ENCODE peak calls at places on chromosomes 13 and 19, in nine cellular contexts. P, K, A, N, E, Y, Z, X and W are unnamed samples. For H3K4me1, the result is how much of the 10 kb centered on the place peaks cover.

GRCh38 chr19:1954547-1954946 is 13.6 kb downstream of the CSNK1G2 start:
- DNase-seq in N (no peak), E (no peak), P (no peak), Y (no peak), Z (no peak), K (no peak), X (no peak), A (no peak), W (no peak)

GRCh38 chr19:39603825-39604224 is 1.5 kb downstream of the LGALS13 start:
- DNase-seq in K (no peak), N (no peak), A (no peak), P (no peak), E (no peak), X (no peak), Y (no peak), Z (no peak), W (no peak)

GRCh38 chr13:90416519-90416918 is 931.0 kb upstream of the MIR17HG start:
- DNase-seq in N (no peak), X (no peak), Y (no peak), E (no peak), A (no peak), K (no peak), P (no peak), Z (no peak), W (no peak)

GRCh38 chr19:56905616-56906015 is 65.1 kb upstream of the PEG3 start:
- DNase-seq in K (no peak), E (no peak), A (no peak), N (no peak), P (no peak), Y (no peak), X (no peak), Z (no peak), W (no peak)

GRCh38 chr19:19563348-19563848 is 25.3 kb downstream of the CILP2 start:
- DNase-seq in Z (no peak), Y (no peak), A (no peak), E (no peak), X (no peak), P (no peak), K (no peak), N (no peak), W (no peak)

GRCh38 chr13:40662866-40663265 is 3.6 kb downstream of the FOXO1 start:
- DNase-seq in P (no peak), K (no peak), A (no peak), Y (no peak), E (no peak), Z (no peak), X (no peak), N (no peak), W (no peak)

GRCh38 chr13:44364601-44365000 is 9.0 kb upstream of the SERP2 start:
- DNase-seq in N (no peak), Z (no peak), X (no peak), P (no peak), A (no peak), Y (no peak), E (no peak), K (no peak), W (no peak)

GRCh38 chr13:60311527-60311926 is 85.5 kb upstream of the TDRD3 start:
- DNase-seq in Y (no peak), P (no peak), Z (no peak), N (no peak), E (no peak), A (no peak), X (no peak), K (no peak), W (no peak)

GRCh38 chr19:58387338-58388174 is 487 bp downstream of the RPS5 start:
- DNase-seq in P (no peak), E (peak), N (no peak), X (no peak), Z (no peak), Y (no peak), A (no peak), K (peak), W (no peak)

GRCh38 chr19:46924874-46925547 is 64.2 kb downstream of the ARHGAP35 start:
- DNase-seq in Z (no peak), E (no peak), N (peak), X (peak), Y (no peak), P (no peak), K (no peak), A (no peak), W (no peak)

GRCh38 chr19:756232-756631 is 5.3 kb downstream of the MISP start:
- DNase-seq in Y (no peak), X (peak), E (no peak), Z (no peak), P (no peak), N (no peak), A (no peak), K (no peak), W (no peak)

GRCh38 chr19:14978377-14978776 is 1.3 kb downstream of the SLC1A6 start:
- DNase-seq in A (no peak), N (no peak), K (no peak), E (no peak), Y (no peak), P (no peak), X (no peak), Z (no peak), W (no peak)

GRCh38 chr19:6861683-6862286 is 25.6 kb upstream of the ADGRE1 start:
- DNase-seq in A (no peak), K (no peak), X (no peak), Z (no peak), E (peak), P (no peak), Y (no peak), N (no peak), W (no peak)

GRCh38 chr13:50261502-50261901 is 246.3 kb downstream of the KCNRG start:
- DNase-seq in K (no peak), Z (no peak), E (no peak), P (no peak), X (no peak), Y (no peak), A (no peak), N (no peak), W (no peak)

GRCh38 chr19:18141031-18141430 is 11.9 kb upstream of the PIK3R2 start:
- DNase-seq in Z (no peak), P (no peak), Y (no peak), N (no peak), E (no peak), K (no peak), A (no peak), X (no peak), W (no peak)

GRCh38 chr13:99948907-99949656 is 22.5 kb downstream of the ZIC5 start:
- DNase-seq in E (no peak), X (no peak), N (no peak), A (no peak), Y (no peak), K (no peak), P (no peak), Z (no peak), W (no peak)

GRCh38 chr13:23966691-23967615 is 69.7 kb upstream of the C1QTNF9B start:
- DNase-seq in Z (no peak), Y (no peak), K (no peak), X (no peak), A (no peak), E (no peak), N (no peak), P (no peak), W (no peak)

GRCh38 chr19:36688058-36688457 is 646 bp downstream of the ZNF567 start:
- DNase-seq in N (no peak), Y (no peak), Z (no peak), A (no peak), K (no peak), E (no peak), X (no peak), P (no peak), W (no peak)

GRCh38 chr13:24249586-24249985 is 59.8 kb upstream of the C1QTNF9 start:
- DNase-seq in K (no peak), X (no peak), E (no peak), P (no peak), Y (no peak), A (no peak), N (no peak), Z (no peak), W (no peak)

GRCh38 chr19:28290963-28291657 is 921.8 kb downstream of the UQCRFS1 start:
- DNase-seq in E (no peak), K (no peak), Z (no peak), A (no peak), Y (no peak), P (no peak), X (no peak), N (no peak), W (no peak)
- H3K4me1 ChIP-seq in E (under half), K (under half), Z (under half), A (under half), Y (under half), P (under half), X (under half), N (under half), W (under half)

DNA sequence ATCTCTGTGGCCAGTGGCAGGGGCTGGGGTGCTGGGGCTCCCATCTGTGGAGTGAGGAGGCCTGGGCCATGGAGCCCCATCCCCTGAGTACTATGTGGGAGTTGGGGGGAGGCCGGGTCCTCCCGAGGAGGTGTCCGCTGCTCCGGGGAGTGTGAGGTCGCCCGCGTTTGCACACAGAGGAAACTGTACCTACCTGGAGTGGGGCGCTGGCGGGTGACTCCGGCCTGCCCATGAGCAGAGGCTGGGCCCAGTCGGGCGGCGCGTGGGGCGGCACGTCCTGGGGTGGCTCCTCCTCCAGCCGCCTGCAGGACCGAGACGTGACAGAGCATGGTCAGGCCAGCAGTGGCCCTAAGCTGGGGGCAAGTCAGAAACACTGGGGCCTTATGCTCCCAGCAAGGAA is 33.8 kb upstream of the MATK start:
- DNase-seq in Y (no peak), N (no peak), E (no peak), P (no peak), Z (no peak), A (no peak), X (no peak), K (no peak), W (no peak)
- H3K4me1 ChIP-seq in Y (under half), N (under half), E (under half), P (under half), Z (under half), A (under half), X (under half), K (under half), W (under half)

DNA sequence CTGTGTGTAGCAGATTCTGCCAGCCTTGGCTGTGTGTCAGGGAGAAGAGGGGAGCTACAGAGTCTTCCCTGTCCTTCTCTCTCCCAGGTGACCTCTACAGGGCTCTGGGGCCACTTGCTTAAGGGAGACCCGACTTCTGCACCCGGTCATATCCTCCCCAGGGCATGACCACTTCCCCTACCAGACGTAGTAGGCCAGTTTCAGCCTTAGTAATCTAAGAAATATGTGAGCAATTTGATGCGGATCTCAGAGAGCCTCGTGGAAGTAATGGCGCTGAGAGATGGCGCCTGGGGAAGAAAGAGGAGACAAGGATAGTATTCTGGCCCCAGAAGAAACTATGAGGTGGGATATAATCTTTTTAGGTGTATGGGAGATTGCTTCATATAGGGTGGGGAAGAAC is 41.9 kb downstream of the NFIX start:
- DNase-seq in K (no peak), X (no peak), A (no peak), N (no peak), P (no peak), E (no peak), Z (no peak), Y (no peak), W (no peak)
- H3K4me1 ChIP-seq in K (under half), X (half or more), A (half or more), N (half or more), P (half or more), E (under half), Z (half or more), Y (under half), W (half or more)

GRCh38 chr19:22286151-22286810 is at the start of gene ZNF729:
- DNase-seq in X (no peak), Z (no peak), E (no peak), Y (no peak), A (peak), K (no peak), P (no peak), N (peak), W (no peak)
- H3K4me1 ChIP-seq in X (under half), Z (under half), E (under half), Y (under half), A (under half), K (under half), P (under half), N (under half), W (under half)

GRCh38 chr13:112332727-112333126 is 43.4 kb upstream of the SPACA7 start:
- DNase-seq in E (no peak), Z (no peak), A (no peak), N (no peak), X (no peak), P (no peak), K (no peak), Y (no peak), W (no peak)
- H3K4me1 ChIP-seq in E (under half), Z (under half), A (under half), N (under half), X (under half), P (under half), K (under half), Y (under half), W (under half)

DNA sequence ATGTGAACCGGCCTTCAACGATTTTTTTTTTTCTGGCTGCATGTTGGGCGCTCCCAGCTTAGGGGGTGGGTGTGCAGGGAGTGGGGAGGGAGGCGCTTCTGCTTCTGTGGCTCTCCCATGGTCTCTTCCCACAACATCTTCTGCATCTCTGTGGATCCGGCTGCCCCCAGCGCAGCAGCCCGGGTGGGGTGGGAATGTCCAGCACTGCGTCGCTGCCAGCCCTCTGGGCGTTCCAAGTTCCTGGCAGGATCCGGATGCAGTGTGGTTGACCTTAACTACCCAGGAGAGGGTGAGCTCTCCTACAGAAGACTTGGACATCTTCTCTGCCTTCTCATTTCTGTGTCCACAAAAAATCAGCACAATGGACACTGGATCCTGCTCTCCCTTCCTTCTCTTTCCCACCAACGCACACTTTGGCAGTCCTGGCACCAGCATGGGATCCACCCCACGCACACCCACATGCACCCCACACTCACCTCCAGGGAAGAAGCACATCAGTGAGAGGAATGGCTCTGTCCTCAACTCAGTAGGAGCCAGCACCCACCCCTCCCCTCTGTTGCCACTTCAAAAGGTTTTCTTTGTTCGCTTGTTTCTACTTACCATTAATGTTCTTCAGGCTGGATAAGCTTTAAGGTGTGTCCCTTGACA is 177.3 kb downstream of the COL4A1 start:
- DNase-seq in A (no peak), Z (no peak), Y (no peak), N (no peak), X (no peak), P (no peak), E (no peak), K (no peak), W (peak)
- H3K4me1 ChIP-seq in A (under half), Z (half or more), Y (under half), N (under half), X (under half), P (under half), E (under half), K (under half), W (under half)

GRCh38 chr19:17088552-17088951 is 13.0 kb downstream of the MYO9B start:
- DNase-seq in E (no peak), Y (no peak), X (no peak), N (no peak), A (no peak), K (no peak), P (no peak), Z (no peak), W (no peak)
- H3K4me1 ChIP-seq in E (half or more), Y (under half), X (under half), N (under half), A (under half), K (under half), P (under half), Z (under half), W (under half)

GRCh38 chr13:28658539-28658795 is 463 bp upstream of the POMP start:
- DNase-seq in P (no peak), K (no peak), X (no peak), E (no peak), Y (no peak), A (no peak), N (no peak), Z (no peak), W (no peak)

GRCh38 chr13:28658796-28659610 is at the start of gene POMP:
- DNase-seq in A (peak), Y (peak), Z (peak), N (peak), K (peak), X (peak), P (peak), E (peak), W (peak)

GRCh38 chr13:28655566-28655965 is 3.4 kb upstream of the POMP start:
- DNase-seq in Y (no peak), A (no peak), K (no peak), E (no peak), Z (no peak), N (no peak), X (no peak), P (no peak), W (no peak)

GRCh38 chr13:28659611-28659970 is 661 bp downstream of the POMP start:
- DNase-seq in K (no peak), A (no peak), Z (no peak), Y (no peak), N (no peak), P (no peak), E (no peak), X (no peak), W (no peak)

GRCh38 chr13:28657784-28658538 is 969 bp upstream of the POMP start:
- DNase-seq in A (no peak), E (no peak), N (no peak), Y (no peak), K (no peak), P (no peak), X (no peak), Z (no peak), W (no peak)
- H3K4me1 ChIP-seq in A (under half), E (under half), N (under half), Y (under half), K (under half), P (under half), X (under half), Z (half or more), W (under half)

GRCh38 chr13:73952683-73953082 is 181.5 kb downstream of the KLF12 start:
- DNase-seq in Z (no peak), K (no peak), Y (no peak), A (no peak), P (no peak), N (no peak), E (no peak), X (no peak), W (no peak)
- H3K4me1 ChIP-seq in Z (under half), K (under half), Y (under half), A (under half), P (under half), N (under half), E (under half), X (under half), W (under half)

GRCh38 chr13:97284558-97284957 is 62.4 kb downstream of the MBNL2 start:
- DNase-seq in X (no peak), K (no peak), Y (no peak), A (no peak), Z (no peak), E (no peak), N (no peak), P (no peak), W (no peak)
- H3K4me1 ChIP-seq in X (half or more), K (under half), Y (under half), A (under half), Z (half or more), E (under half), N (under half), P (under half), W (under half)